ENCODE peak calls at places on chromosome 2, in nine cellular contexts. One of them, this sample, is unnamed.

GRCh38 chr2:126656311-126657145 is 570 bp downstream of the GYPC start:
- DNase-seq in AG08396: peak; percentile 73
- DNase-seq in AG04450: no peak
- DNase-seq in nephron progenitor cell: peak; percentile 61
- DNase-seq in cardiac fibroblast: peak; percentile 55
- DNase-seq in GM23248: peak; percentile 70
- DNase-seq in NCI-H1105: no peak
- DNase-seq in cortex of kidney: no peak
- DNase-seq in GM04503: no peak
- DNase-seq in this sample: no peak

GRCh38 chr2:85011747-85012146 is 40.8 kb downstream of the KCMF1 start:
- DNase-seq in AG08396: no peak
- DNase-seq in GM04503: no peak
- DNase-seq in AG04450: no peak
- DNase-seq in cardiac fibroblast: no peak
- DNase-seq in NCI-H1105: no peak
- DNase-seq in cortex of kidney: no peak
- DNase-seq in GM23248: no peak
- DNase-seq in nephron progenitor cell: no peak
- DNase-seq in this sample: no peak

GRCh38 chr2:189519631-189520387 is 60.8 kb downstream of the SLC40A1 start:
- DNase-seq in nephron progenitor cell: no peak
- DNase-seq in cortex of kidney: no peak
- DNase-seq in cardiac fibroblast: no peak
- DNase-seq in GM04503: no peak
- DNase-seq in GM23248: no peak
- DNase-seq in AG08396: no peak
- DNase-seq in NCI-H1105: no peak
- DNase-seq in AG04450: no peak
- DNase-seq in this sample: no peak

GRCh38 chr2:69933254-69933828 is 18.4 kb downstream of the MXD1 start:
- DNase-seq in GM04503: no peak
- DNase-seq in GM23248: no peak
- DNase-seq in NCI-H1105: no peak
- DNase-seq in cortex of kidney: no peak
- DNase-seq in cardiac fibroblast: peak; percentile 24
- DNase-seq in nephron progenitor cell: no peak
- DNase-seq in AG04450: no peak
- DNase-seq in AG08396: no peak
- DNase-seq in this sample: no peak

GRCh38 chr2:204900910-204901309 is 355.6 kb downstream of the PARD3B start:
- DNase-seq in nephron progenitor cell: no peak
- DNase-seq in AG04450: no peak
- DNase-seq in AG08396: no peak
- DNase-seq in GM04503: no peak
- DNase-seq in GM23248: peak; percentile 8
- DNase-seq in cortex of kidney: no peak
- DNase-seq in cardiac fibroblast: no peak
- DNase-seq in NCI-H1105: no peak
- DNase-seq in this sample: no peak

GRCh38 chr2:68441179-68441993 is 25.7 kb downstream of the FBXO48 start:
- DNase-seq in AG04450: peak; percentile 66
- DNase-seq in cortex of kidney: no peak
- DNase-seq in cardiac fibroblast: peak; percentile 92
- DNase-seq in nephron progenitor cell: peak; percentile 79
- DNase-seq in GM23248: peak; percentile 93
- DNase-seq in NCI-H1105: peak; percentile 75
- DNase-seq in GM04503: no peak
- DNase-seq in AG08396: peak; percentile 61
- DNase-seq in this sample: peak; percentile 77

GRCh38 chr2:200703132-200703925 is 108.4 kb upstream of the BZW1 start:
- DNase-seq in nephron progenitor cell: no peak
- DNase-seq in cortex of kidney: no peak
- DNase-seq in GM23248: peak; percentile 83
- DNase-seq in NCI-H1105: peak; percentile 5
- DNase-seq in cardiac fibroblast: peak; percentile 91
- DNase-seq in AG08396: peak; percentile 38
- DNase-seq in AG04450: peak; percentile 51
- DNase-seq in GM04503: peak; percentile 35
- DNase-seq in this sample: no peak

GRCh38 chr2:112154246-112155110 is 16.3 kb downstream of the FBLN7 start:
- DNase-seq in NCI-H1105: no peak
- DNase-seq in GM23248: no peak
- DNase-seq in AG08396: no peak
- DNase-seq in cardiac fibroblast: no peak
- DNase-seq in GM04503: no peak
- DNase-seq in nephron progenitor cell: no peak
- DNase-seq in AG04450: no peak
- DNase-seq in cortex of kidney: no peak
- DNase-seq in this sample: no peak

GRCh38 chr2:53403836-53404413 is 363.7 kb upstream of the CHAC2 start:
- DNase-seq in AG08396: peak; percentile 12
- DNase-seq in AG04450: no peak
- DNase-seq in GM23248: peak; percentile 68
- DNase-seq in GM04503: no peak
- DNase-seq in cortex of kidney: no peak
- DNase-seq in NCI-H1105: no peak
- DNase-seq in cardiac fibroblast: peak; percentile 11
- DNase-seq in nephron progenitor cell: no peak
- DNase-seq in this sample: no peak

GRCh38 chr2:39851251-39851650 is 72.2 kb upstream of the THUMPD2 start:
- DNase-seq in AG04450: no peak
- DNase-seq in GM23248: peak; percentile 19
- DNase-seq in cortex of kidney: no peak
- DNase-seq in NCI-H1105: no peak
- DNase-seq in cardiac fibroblast: no peak
- DNase-seq in GM04503: no peak
- DNase-seq in nephron progenitor cell: no peak
- DNase-seq in AG08396: no peak
- DNase-seq in this sample: no peak

GRCh38 chr2:144830543-144830942 is 310.6 kb upstream of the ZEB2 start:
- DNase-seq in cortex of kidney: no peak
- DNase-seq in NCI-H1105: no peak
- DNase-seq in GM04503: peak; percentile 44
- DNase-seq in nephron progenitor cell: no peak
- DNase-seq in AG04450: no peak
- DNase-seq in cardiac fibroblast: no peak
- DNase-seq in AG08396: no peak
- DNase-seq in GM23248: peak; percentile 32
- DNase-seq in this sample: no peak

This sample was measured in NCI-H2029.